ENCODE peak calls at places on chromosomes 2 and 18, in four cellular contexts. N is coronary artery, R is suprapubic skin, X is GM12865. B is an unnamed sample.

GRCh38 chr2:95356821-95357700 is 45.4 kb upstream of the FAHD2A start:
- DNase-seq in N (peak), R (peak), X (no peak), B (no peak)

GRCh38 chr18:21897811-21898210 is 157.2 kb downstream of the MIB1 start:
- DNase-seq in X (peak), R (no peak), N (no peak), B (peak)

GRCh38 chr2:184205048-184205596 is 393.2 kb upstream of the ZNF804A start:
- DNase-seq in N (no peak), R (no peak), X (no peak), B (no peak)

GRCh38 chr2:208234786-208235185 is 20.1 kb downstream of the IDH1 start:
- DNase-seq in R (no peak), X (no peak), N (no peak), B (no peak)

GRCh38 chr2:38187416-38188127 is 111.6 kb upstream of the CYP1B1 start:
- DNase-seq in N (no peak), R (peak), X (no peak), B (no peak)

GRCh38 chr2:54065411-54065810 is 50.0 kb upstream of the ACYP2 start:
- DNase-seq in N (no peak), X (no peak), R (no peak), B (no peak)

GRCh38 chr18:48072428-48073204 is 142.2 kb upstream of the SMAD2 start:
- DNase-seq in N (no peak), X (no peak), R (no peak), B (peak)

GRCh38 chr18:36544036-36544725 is 246.7 kb downstream of the FHOD3 start:
- DNase-seq in X (no peak), N (peak), R (no peak), B (no peak)

GRCh38 chr2:27701676-27702075 is 38.0 kb downstream of the SLC4A1AP start:
- DNase-seq in N (no peak), R (no peak), X (no peak), B (no peak)

GRCh38 chr2:84493494-84493893 is 22.8 kb upstream of the DNAH6 start:
- DNase-seq in R (no peak), N (no peak), X (no peak), B (no peak)

GRCh38 chr2:97950329-97951154 is 45.2 kb downstream of the TMEM131 start:
- DNase-seq in R (no peak), N (no peak), X (no peak), B (no peak)

GRCh38 chr2:225040862-225041209 is 1.4 kb downstream of the DOCK10 start:
- DNase-seq in X (peak), R (no peak), N (no peak), B (no peak)

GRCh38 chr2:241390301-241391206 is 34.5 kb downstream of the FARP2 start:
- DNase-seq in X (peak), R (no peak), N (no peak), B (no peak)

GRCh38 chr2:158491072-158491471 is 34.3 kb downstream of the PKP4 start:
- DNase-seq in R (no peak), X (no peak), N (no peak), B (no peak)

GRCh38 chr2:168912466-168913170 is 11.5 kb downstream of the G6PC2 start:
- DNase-seq in X (no peak), R (no peak), N (no peak), B (peak)

GRCh38 chr2:144154205-144154604 is 365.7 kb downstream of the ZEB2 start:
- DNase-seq in X (no peak), R (no peak), N (no peak), B (no peak)

GRCh38 chr2:188969236-188970032 is 4.7 kb upstream of the COL3A1 start:
- DNase-seq in N (no peak), X (no peak), R (no peak), B (no peak)

GRCh38 chr2:198054299-198054698 is 249.9 kb downstream of the PLCL1 start:
- DNase-seq in N (no peak), X (peak), R (no peak), B (peak)

GRCh38 chr2:100301881-100302584 is 20.3 kb downstream of the LONRF2 start:
- DNase-seq in X (no peak), N (no peak), R (no peak), B (no peak)

GRCh38 chr2:113225505-113226259 is 51.9 kb downstream of the PSD4 start:
- DNase-seq in N (no peak), X (no peak), R (no peak), B (no peak)

GRCh38 chr2:37623971-37624897 is 47.2 kb downstream of the CDC42EP3 start:
- DNase-seq in R (no peak), N (no peak), X (peak), B (no peak)

GRCh38 chr2:217064234-217065103 is 204.6 kb upstream of the TNP1 start:
- DNase-seq in N (no peak), R (no peak), X (peak), B (no peak)

GRCh38 chr2:101223814-101224231 is 28.9 kb upstream of the CNOT11 start:
- DNase-seq in X (peak), R (no peak), N (no peak), B (no peak)

GRCh38 chr18:3269241-3269640 is 7.3 kb downstream of the MYL12B start:
- DNase-seq in X (no peak), N (no peak), R (no peak), B (no peak)

GRCh38 chr2:130870779-130871178 is 34.1 kb downstream of the ARHGEF4 start:
- DNase-seq in X (no peak), R (peak), N (peak), B (no peak)

DNA sequence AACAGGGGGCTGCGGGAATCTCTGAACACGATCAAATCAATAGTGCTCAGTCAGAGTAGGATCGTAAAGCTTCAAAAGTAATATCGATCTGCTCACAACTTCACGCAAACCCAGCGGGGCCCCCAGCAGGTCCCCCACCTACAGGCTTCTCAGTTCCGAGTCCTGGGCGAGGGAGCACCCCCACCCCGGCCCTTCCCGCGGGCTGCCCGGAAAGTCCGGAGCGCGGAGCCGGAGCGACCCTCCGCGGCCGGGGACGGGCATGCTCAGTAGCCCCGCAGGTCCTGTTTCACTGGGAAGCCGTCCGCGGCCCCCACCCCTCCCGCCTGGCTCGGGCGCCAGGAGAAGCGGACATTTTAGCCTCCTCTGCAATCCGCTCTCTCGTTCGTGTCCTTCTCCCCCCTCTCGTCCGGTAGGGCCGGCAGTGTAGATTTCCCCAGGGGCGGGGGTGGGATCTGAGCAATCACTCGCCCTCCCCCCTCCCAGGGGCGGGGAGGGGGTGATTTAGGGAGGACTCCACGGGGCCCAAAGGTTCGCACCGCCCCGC is 3.3 kb upstream of the SPRED2 start:
- DNase-seq in N (peak), X (peak), R (peak), B (peak)
- TF ChIP-seq CTCF in N (no peak), X (no peak), R (no peak), B (no peak)

GRCh38 chr18:23752796-23753195 is 63.5 kb downstream of the LAMA3 start:
- DNase-seq in R (no peak), N (no peak), X (no peak), B (no peak)

GRCh38 chr18:23761941-23762340 is 72.7 kb downstream of the LAMA3 start:
- DNase-seq in X (no peak), R (no peak), N (no peak), B (no peak)

GRCh38 chr18:23763343-23763742 is 74.1 kb downstream of the LAMA3 start:
- DNase-seq in R (no peak), X (no peak), N (no peak), B (no peak)

GRCh38 chr18:23756590-23757540 is 67.6 kb downstream of the LAMA3 start:
- DNase-seq in N (no peak), R (no peak), X (no peak), B (no peak)

GRCh38 chr18:23758281-23758680 is 69.0 kb downstream of the LAMA3 start:
- DNase-seq in N (no peak), X (no peak), R (no peak), B (no peak)
- TF ChIP-seq CTCF in N (no peak), X (no peak), R (no peak), B (no peak)

GRCh38 chr2:149617057-149617456 is 29.5 kb upstream of the MMADHC start:
- DNase-seq in R (no peak), N (no peak), X (no peak), B (no peak)

GRCh38 chr2:149606251-149606811 is 18.8 kb upstream of the MMADHC start:
- DNase-seq in N (no peak), X (no peak), R (no peak), B (no peak)

GRCh38 chr2:149612122-149612521 is 24.5 kb upstream of the MMADHC start:
- DNase-seq in N (no peak), R (no peak), X (no peak), B (no peak)

GRCh38 chr2:149613712-149614111 is 26.1 kb upstream of the MMADHC start:
- DNase-seq in N (no peak), R (no peak), X (no peak), B (no peak)

GRCh38 chr2:149611100-149611820 is 23.7 kb upstream of the MMADHC start:
- DNase-seq in N (no peak), X (peak), R (no peak), B (no peak)
- TF ChIP-seq CTCF in N (no peak), X (no peak), R (peak), B (no peak)

GRCh38 chr2:8634466-8635172 is 47.2 kb upstream of the ID2 start:
- DNase-seq in R (no peak), X (no peak), N (no peak), B (no peak)
- TF ChIP-seq CTCF in R (no peak), X (no peak), N (no peak), B (no peak)

DNA sequence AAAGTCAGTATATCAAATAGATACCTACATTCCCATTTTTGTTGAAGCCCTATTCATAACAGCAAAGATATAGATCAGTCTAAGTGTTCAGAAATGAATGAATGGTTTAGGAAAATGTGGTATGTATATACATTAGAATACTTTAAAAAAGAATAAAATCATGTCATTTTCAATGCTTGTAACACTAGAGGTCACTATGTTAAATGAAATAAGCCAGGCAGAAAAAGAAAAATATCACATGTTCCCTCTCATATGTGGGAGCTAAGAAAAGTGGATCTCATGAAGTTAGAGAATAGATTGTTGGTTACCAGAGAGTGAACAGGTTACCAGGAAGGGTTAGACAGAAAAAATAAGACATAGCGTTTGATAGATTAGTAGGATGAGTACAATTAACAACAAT is 1111.0 kb upstream of the SLC39A10 start:
- DNase-seq in N (no peak), R (no peak), X (no peak), B (no peak)
- TF ChIP-seq CTCF in N (no peak), R (no peak), X (no peak), B (no peak)

GRCh38 chr2:177646241-177646640 is 253.7 kb downstream of the AGPS start:
- DNase-seq in R (no peak), X (no peak), N (no peak), B (no peak)
- TF ChIP-seq CTCF in R (no peak), X (no peak), N (no peak), B (no peak)

GRCh38 chr2:66030553-66030952 is 404.4 kb upstream of the MEIS1 start:
- DNase-seq in X (no peak), N (no peak), R (no peak), B (peak)
- TF ChIP-seq CTCF in X (no peak), N (no peak), R (no peak), B (peak)

DNA sequence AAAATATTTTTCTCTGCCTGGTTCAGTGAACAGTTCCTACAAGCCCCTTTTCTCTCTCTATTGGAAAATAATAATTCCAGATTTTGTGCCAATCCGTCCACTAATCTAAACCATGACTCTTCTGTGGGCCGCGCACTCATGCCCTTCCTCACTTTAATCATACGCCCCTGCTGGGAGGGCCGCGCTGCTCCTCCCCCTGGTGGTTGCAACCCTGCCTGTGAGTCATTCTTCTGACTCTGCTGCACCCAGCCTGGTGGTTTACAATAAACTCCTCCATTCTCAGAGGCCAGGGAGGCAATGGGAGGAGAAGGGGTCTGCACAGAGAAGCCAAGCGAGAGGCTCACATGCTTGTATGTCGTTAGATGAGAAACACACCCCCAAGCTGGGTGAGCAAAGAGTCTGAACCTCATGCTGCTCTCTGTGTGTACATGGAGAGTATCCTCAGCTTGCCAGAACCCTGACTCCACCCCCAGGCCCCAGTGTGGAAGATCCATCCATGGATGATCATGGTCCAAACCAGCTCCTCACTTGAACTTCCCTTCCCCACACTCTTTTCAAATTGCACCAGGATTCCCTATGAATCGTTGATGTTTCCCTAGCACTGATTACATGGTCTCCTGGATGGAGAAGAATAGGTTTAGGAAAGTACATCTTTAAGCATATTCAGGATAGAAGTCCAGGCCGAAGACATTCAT is 228.9 kb downstream of the ANKRD30B start:
- DNase-seq in N (no peak), X (no peak), R (no peak), B (no peak)
- TF ChIP-seq CTCF in N (no peak), X (no peak), R (no peak), B (no peak)

DNA sequence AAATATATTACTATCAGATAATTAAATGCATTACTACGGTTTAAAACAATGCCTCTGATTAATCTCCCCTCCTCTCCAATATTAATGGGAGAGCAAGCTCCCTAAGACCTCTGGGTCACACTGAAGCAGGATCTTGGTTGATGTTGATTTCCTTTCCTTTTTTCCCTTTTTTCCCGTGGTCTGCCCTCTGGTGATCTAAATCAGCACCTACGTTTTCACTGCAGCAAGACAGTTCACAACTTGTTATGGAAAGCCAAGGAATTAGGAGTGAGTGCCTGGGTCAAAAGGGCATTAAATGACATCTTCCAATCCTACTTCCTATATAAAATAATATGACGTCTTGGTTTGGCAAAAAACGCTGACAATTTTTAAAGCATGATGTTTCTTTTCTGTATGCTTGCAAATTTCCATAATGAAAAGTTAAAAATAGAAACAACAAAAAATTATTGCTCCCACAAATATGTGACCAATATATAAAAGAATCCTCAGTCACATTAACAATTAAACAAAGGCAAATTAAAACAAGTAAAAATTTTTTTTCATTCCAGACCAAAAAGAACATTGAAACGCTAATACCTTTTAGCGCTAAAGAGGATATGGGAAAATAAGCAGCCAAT is 7.9 kb upstream of the CFAP36 start:
- DNase-seq in R (no peak), X (no peak), N (no peak), B (peak)
- TF ChIP-seq CTCF in R (no peak), X (no peak), N (no peak), B (no peak)